ENCODE peak calls at places on chromosomes 11 and 22, in seven cellular contexts. W, F, L, Y, Q, D and E are unnamed samples. For H3K4me1 and H3K27me3, the result is how much of the 10 kb centered on the place peaks cover.

GRCh38 chr11:65917434-65918210 is 1.2 kb downstream of the C11orf68 start:
- DNase-seq in W (no peak), F (peak), L (no peak), Y (no peak), Q (no peak), D (peak), E (no peak)

GRCh38 chr22:41308054-41308453 is 6.7 kb downstream of the ZC3H7B start:
- DNase-seq in W (no peak), F (no peak), L (no peak), Y (no peak), Q (no peak), D (no peak), E (no peak)

GRCh38 chr11:84857746-84858145 is 769.4 kb downstream of the DLG2 start:
- DNase-seq in W (no peak), F (no peak), L (no peak), Y (no peak), Q (no peak), D (no peak), E (no peak)

GRCh38 chr11:75492181-75492820 is 33.4 kb downstream of the GDPD5 start:
- DNase-seq in W (peak), F (no peak), L (no peak), Y (peak), Q (peak), D (no peak), E (no peak)

GRCh38 chr11:68495330-68495729 is 34.8 kb downstream of the PPP6R3 start:
- DNase-seq in W (no peak), F (no peak), L (no peak), Y (no peak), Q (no peak), D (no peak), E (no peak)

GRCh38 chr11:8258771-8259170 is 4.9 kb downstream of the LMO1 start:
- DNase-seq in W (peak), F (no peak), L (no peak), Y (no peak), Q (no peak), D (no peak), E (peak)

GRCh38 chr11:63510360-63511130 is 4.7 kb downstream of the LGALS12 start:
- DNase-seq in W (no peak), F (no peak), L (no peak), Y (no peak), Q (no peak), D (peak), E (no peak)

GRCh38 chr11:11849127-11849746 is 7.5 kb downstream of the USP47 start:
- DNase-seq in W (peak), F (peak), L (peak), Y (peak), Q (peak), D (peak), E (no peak)

GRCh38 chr11:67352546-67353316 is 615 bp downstream of the POLD4 start:
- DNase-seq in W (peak), F (no peak), L (peak), Y (peak), Q (no peak), D (peak), E (peak)

GRCh38 chr11:99256614-99257013 is 235.9 kb downstream of the CNTN5 start:
- DNase-seq in W (no peak), F (no peak), L (no peak), Y (no peak), Q (no peak), D (no peak), E (no peak)

GRCh38 chr22:38172016-38172431 is 9.6 kb downstream of the PLA2G6 start:
- DNase-seq in W (no peak), F (no peak), L (no peak), Y (no peak), Q (peak), D (no peak), E (no peak)

GRCh38 chr22:37633082-37633692 is 6.3 kb upstream of the SH3BP1 start:
- DNase-seq in W (peak), F (no peak), L (no peak), Y (no peak), Q (no peak), D (no peak), E (no peak)

DNA sequence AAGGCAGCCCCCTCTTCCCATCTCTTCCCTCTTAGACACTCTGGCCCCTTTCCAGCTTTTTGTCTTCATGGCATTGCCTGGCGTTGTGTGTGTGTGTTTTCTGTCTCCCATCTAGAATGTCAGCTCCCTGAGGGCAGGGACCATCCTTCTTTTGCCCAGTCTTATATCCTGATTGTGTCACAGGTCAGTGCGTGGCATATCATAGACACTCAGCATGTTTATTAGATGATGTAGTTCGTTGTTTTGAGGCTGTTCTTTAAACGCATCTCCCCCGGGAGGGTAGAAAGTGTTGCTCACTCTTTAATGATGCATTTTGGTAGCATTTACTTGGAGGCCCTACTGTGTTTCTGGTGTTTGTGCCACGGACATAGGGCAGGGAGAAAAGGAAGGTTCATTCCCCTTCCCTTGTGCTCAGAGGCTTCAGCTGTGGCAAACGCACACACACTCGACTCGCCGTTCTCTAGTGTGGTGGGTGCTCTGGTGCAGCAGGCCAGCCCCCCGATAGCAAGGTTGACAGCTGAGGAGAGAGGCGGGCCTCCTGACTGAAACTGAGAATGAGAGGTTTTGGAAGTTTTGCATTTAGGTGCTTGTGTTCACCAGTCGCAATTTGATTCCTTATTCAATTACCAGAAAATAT is 60.2 kb downstream of the TNRC6B start:
- DNase-seq in W (no peak), F (no peak), L (no peak), Y (no peak), Q (no peak), D (no peak), E (no peak)
- H3K4me1 ChIP-seq in W (under half), F (under half), L (under half), Y (under half), Q (under half), D (under half), E (under half)

GRCh38 chr11:126521196-126521595 is 165.7 kb downstream of the ST3GAL4 start:
- DNase-seq in W (no peak), F (no peak), L (no peak), Y (no peak), Q (no peak), D (no peak), E (no peak)

GRCh38 chr11:126522606-126523005 is 167.1 kb downstream of the ST3GAL4 start:
- DNase-seq in W (no peak), F (no peak), L (no peak), Y (no peak), Q (no peak), D (no peak), E (peak)

GRCh38 chr11:126526471-126526870 is 171.0 kb downstream of the ST3GAL4 start:
- DNase-seq in W (no peak), F (no peak), L (no peak), Y (no peak), Q (no peak), D (no peak), E (peak)

GRCh38 chr11:126522152-126522551 is 166.7 kb downstream of the ST3GAL4 start:
- DNase-seq in W (no peak), F (no peak), L (no peak), Y (no peak), Q (no peak), D (no peak), E (peak)

DNA sequence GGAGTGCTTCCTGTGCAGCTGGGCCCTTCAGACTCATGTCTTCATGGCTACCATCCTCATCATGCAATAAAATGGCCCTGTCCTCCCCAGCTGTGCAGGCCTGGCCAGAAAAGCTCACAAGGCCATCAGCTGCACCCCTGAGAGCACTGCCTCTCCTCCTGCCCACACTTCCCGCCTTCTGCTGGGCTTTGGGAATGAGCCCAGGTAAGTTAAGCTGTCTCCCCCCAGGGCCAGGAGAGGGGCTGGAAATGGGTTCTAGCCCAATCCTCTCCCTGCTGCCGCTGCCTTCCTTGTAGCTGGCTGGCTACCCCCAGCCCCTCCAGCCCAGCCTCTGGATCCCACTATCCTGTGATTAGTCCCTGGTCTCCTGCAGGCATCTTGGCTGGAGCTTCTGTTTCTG is 168.0 kb downstream of the ST3GAL4 start:
- DNase-seq in W (no peak), F (no peak), L (no peak), Y (no peak), Q (no peak), D (no peak), E (peak)
- H3K27me3 ChIP-seq in W (under half), F (under half), L (under half), Y (under half), Q (under half), D (under half), E (under half)

GRCh38 chr11:74007691-74008372 is 1.1 kb downstream of the UCP3 start:
- DNase-seq in W (peak), F (no peak), L (no peak), Y (no peak), Q (no peak), D (no peak), E (no peak)
- H3K4me1 ChIP-seq in W (under half), F (under half), L (under half), Y (under half), Q (under half), D (under half), E (under half)

GRCh38 chr22:32100711-32101110 is 57.6 kb downstream of the SLC5A1 start:
- DNase-seq in W (no peak), F (no peak), L (no peak), Y (no peak), Q (no peak), D (no peak), E (no peak)
- H3K27me3 ChIP-seq in W (under half), F (under half), L (under half), Y (under half), Q (under half), D (under half), E (under half)

GRCh38 chr22:21753374-21754111 is 17.9 kb upstream of the YPEL1 start:
- DNase-seq in W (no peak), F (no peak), L (no peak), Y (peak), Q (no peak), D (no peak), E (no peak)
- H3K4me1 ChIP-seq in W (under half), F (under half), L (under half), Y (under half), Q (under half), D (under half), E (under half)